ENCODE peak calls at places on chromosomes 12 and 14, in ten cellular contexts. One of them, this sample, is unnamed.

GRCh38 chr14:68784995-68785816 is 7.7 kb downstream of the ZFP36L1 start:
- DNase-seq in glomerular endothelial cell: no peak
- DNase-seq in stimulated activated CD4-positive, alpha-beta T cell treated with anti-CD3 and anti-CD28 coated beads, Interleukin-15, amount 100 ng/mL, for 1 hour: no peak
- DNase-seq in endothelial cell of umbilical vein: peak
- DNase-seq in activated CD4-positive, alpha-beta T cell treated with anti-CD3 and anti-CD28 coated beads for 48 hours: no peak
- DNase-seq in right lobe of liver: no peak
- DNase-seq in NCI-H1694: no peak
- DNase-seq in AG20443: no peak
- DNase-seq in neural crest cell: no peak
- DNase-seq in NCI-H146: no peak
- DNase-seq in this sample: no peak

GRCh38 chr12:90026516-90026915 is 317.9 kb upstream of the ATP2B1 start:
- DNase-seq in right lobe of liver: no peak
- DNase-seq in stimulated activated CD4-positive, alpha-beta T cell treated with anti-CD3 and anti-CD28 coated beads, Interleukin-15, amount 100 ng/mL, for 1 hour: no peak
- DNase-seq in NCI-H146: no peak
- DNase-seq in glomerular endothelial cell: no peak
- DNase-seq in activated CD4-positive, alpha-beta T cell treated with anti-CD3 and anti-CD28 coated beads for 48 hours: no peak
- DNase-seq in endothelial cell of umbilical vein: no peak
- DNase-seq in AG20443: no peak
- DNase-seq in NCI-H1694: no peak
- DNase-seq in neural crest cell: no peak
- DNase-seq in this sample: no peak

GRCh38 chr14:67173719-67174118 is 15.5 kb upstream of the GARIN2 start:
- DNase-seq in right lobe of liver: no peak
- DNase-seq in stimulated activated CD4-positive, alpha-beta T cell treated with anti-CD3 and anti-CD28 coated beads, Interleukin-15, amount 100 ng/mL, for 1 hour: no peak
- DNase-seq in NCI-H1694: no peak
- DNase-seq in endothelial cell of umbilical vein: no peak
- DNase-seq in NCI-H146: no peak
- DNase-seq in activated CD4-positive, alpha-beta T cell treated with anti-CD3 and anti-CD28 coated beads for 48 hours: no peak
- DNase-seq in neural crest cell: no peak
- DNase-seq in AG20443: no peak
- DNase-seq in glomerular endothelial cell: no peak
- DNase-seq in this sample: no peak

GRCh38 chr14:76456200-76456599 is 80.3 kb downstream of the ESRRB start:
- DNase-seq in NCI-H146: peak
- DNase-seq in neural crest cell: peak
- DNase-seq in glomerular endothelial cell: peak
- DNase-seq in activated CD4-positive, alpha-beta T cell treated with anti-CD3 and anti-CD28 coated beads for 48 hours: peak
- DNase-seq in NCI-H1694: peak
- DNase-seq in right lobe of liver: no peak
- DNase-seq in stimulated activated CD4-positive, alpha-beta T cell treated with anti-CD3 and anti-CD28 coated beads, Interleukin-15, amount 100 ng/mL, for 1 hour: no peak
- DNase-seq in AG20443: peak
- DNase-seq in endothelial cell of umbilical vein: peak
- DNase-seq in this sample: no peak

GRCh38 chr14:82112210-82112839 is 578.7 kb upstream of the SEL1L start:
- DNase-seq in glomerular endothelial cell: no peak
- DNase-seq in NCI-H1694: no peak
- DNase-seq in endothelial cell of umbilical vein: no peak
- DNase-seq in stimulated activated CD4-positive, alpha-beta T cell treated with anti-CD3 and anti-CD28 coated beads, Interleukin-15, amount 100 ng/mL, for 1 hour: no peak
- DNase-seq in AG20443: no peak
- DNase-seq in activated CD4-positive, alpha-beta T cell treated with anti-CD3 and anti-CD28 coated beads for 48 hours: no peak
- DNase-seq in NCI-H146: no peak
- DNase-seq in right lobe of liver: no peak
- DNase-seq in neural crest cell: no peak
- DNase-seq in this sample: no peak

GRCh38 chr12:76192416-76192815 is 107.9 kb upstream of the NAP1L1 start:
- DNase-seq in NCI-H1694: no peak
- DNase-seq in right lobe of liver: no peak
- DNase-seq in endothelial cell of umbilical vein: no peak
- DNase-seq in stimulated activated CD4-positive, alpha-beta T cell treated with anti-CD3 and anti-CD28 coated beads, Interleukin-15, amount 100 ng/mL, for 1 hour: no peak
- DNase-seq in activated CD4-positive, alpha-beta T cell treated with anti-CD3 and anti-CD28 coated beads for 48 hours: no peak
- DNase-seq in glomerular endothelial cell: no peak
- DNase-seq in AG20443: no peak
- DNase-seq in neural crest cell: no peak
- DNase-seq in NCI-H146: no peak
- DNase-seq in this sample: no peak

GRCh38 chr12:131737485-131737827 is 26.6 kb downstream of the SFSWAP start:
- DNase-seq in activated CD4-positive, alpha-beta T cell treated with anti-CD3 and anti-CD28 coated beads for 48 hours: no peak
- DNase-seq in NCI-H1694: no peak
- DNase-seq in neural crest cell: no peak
- DNase-seq in right lobe of liver: no peak
- DNase-seq in AG20443: no peak
- DNase-seq in endothelial cell of umbilical vein: no peak
- DNase-seq in NCI-H146: no peak
- DNase-seq in glomerular endothelial cell: no peak
- DNase-seq in stimulated activated CD4-positive, alpha-beta T cell treated with anti-CD3 and anti-CD28 coated beads, Interleukin-15, amount 100 ng/mL, for 1 hour: no peak
- DNase-seq in this sample: no peak

GRCh38 chr12:75553865-75554555 is 42.6 kb upstream of the KRR1 start:
- DNase-seq in NCI-H1694: no peak
- DNase-seq in neural crest cell: no peak
- DNase-seq in glomerular endothelial cell: no peak
- DNase-seq in stimulated activated CD4-positive, alpha-beta T cell treated with anti-CD3 and anti-CD28 coated beads, Interleukin-15, amount 100 ng/mL, for 1 hour: no peak
- DNase-seq in endothelial cell of umbilical vein: no peak
- DNase-seq in NCI-H146: no peak
- DNase-seq in right lobe of liver: no peak
- DNase-seq in AG20443: peak
- DNase-seq in activated CD4-positive, alpha-beta T cell treated with anti-CD3 and anti-CD28 coated beads for 48 hours: no peak
- DNase-seq in this sample: no peak

GRCh38 chr14:64811676-64812075 is 68.0 kb downstream of the SPTB start:
- DNase-seq in AG20443: no peak
- DNase-seq in NCI-H1694: no peak
- DNase-seq in neural crest cell: no peak
- DNase-seq in right lobe of liver: no peak
- DNase-seq in endothelial cell of umbilical vein: peak
- DNase-seq in glomerular endothelial cell: no peak
- DNase-seq in NCI-H146: no peak
- DNase-seq in activated CD4-positive, alpha-beta T cell treated with anti-CD3 and anti-CD28 coated beads for 48 hours: no peak
- DNase-seq in stimulated activated CD4-positive, alpha-beta T cell treated with anti-CD3 and anti-CD28 coated beads, Interleukin-15, amount 100 ng/mL, for 1 hour: no peak
- DNase-seq in this sample: no peak

GRCh38 chr12:107091381-107091780 is 2.0 kb downstream of the CRY1 start:
- DNase-seq in activated CD4-positive, alpha-beta T cell treated with anti-CD3 and anti-CD28 coated beads for 48 hours: no peak
- DNase-seq in glomerular endothelial cell: no peak
- DNase-seq in AG20443: peak
- DNase-seq in NCI-H1694: no peak
- DNase-seq in stimulated activated CD4-positive, alpha-beta T cell treated with anti-CD3 and anti-CD28 coated beads, Interleukin-15, amount 100 ng/mL, for 1 hour: no peak
- DNase-seq in right lobe of liver: no peak
- DNase-seq in endothelial cell of umbilical vein: peak
- DNase-seq in neural crest cell: no peak
- DNase-seq in NCI-H146: peak
- DNase-seq in this sample: no peak

This sample was measured in midbrain.